ENCODE peak calls at places on chromosomes 11 and 22, in nine cellular contexts. One of them, this sample, is unnamed.

GRCh38 chr22:25068701-25069100 is 116.2 kb downstream of the KIAA1671 start:
- DNase-seq in sigmoid colon: no peak
- DNase-seq in spleen: peak
- DNase-seq in GM06990: no peak
- DNase-seq in CD8-positive, alpha-beta T cell: no peak
- DNase-seq in A549: no peak
- DNase-seq in H1: no peak
- DNase-seq in cardiac muscle cell: no peak
- DNase-seq in H9: no peak
- DNase-seq in this sample: no peak

GRCh38 chr22:46068908-46069481 is 81.3 kb upstream of the PPARA start:
- DNase-seq in H1: no peak
- DNase-seq in A549: no peak
- DNase-seq in spleen: peak
- DNase-seq in GM06990: no peak
- DNase-seq in CD8-positive, alpha-beta T cell: no peak
- DNase-seq in cardiac muscle cell: no peak
- DNase-seq in sigmoid colon: peak
- DNase-seq in H9: no peak
- DNase-seq in this sample: no peak

GRCh38 chr11:105168457-105168856 is 28.9 kb upstream of the CARD18 start:
- DNase-seq in H1: no peak
- DNase-seq in sigmoid colon: no peak
- DNase-seq in A549: no peak
- DNase-seq in GM06990: no peak
- DNase-seq in cardiac muscle cell: no peak
- DNase-seq in CD8-positive, alpha-beta T cell: no peak
- DNase-seq in spleen: no peak
- DNase-seq in H9: no peak
- DNase-seq in this sample: no peak

GRCh38 chr11:45859661-45860140 is 12.4 kb downstream of the CRY2 start:
- DNase-seq in H9: peak
- DNase-seq in sigmoid colon: peak
- DNase-seq in H1: no peak
- DNase-seq in GM06990: no peak
- DNase-seq in A549: no peak
- DNase-seq in spleen: peak
- DNase-seq in CD8-positive, alpha-beta T cell: no peak
- DNase-seq in cardiac muscle cell: peak
- DNase-seq in this sample: no peak

GRCh38 chr11:44178381-44178780 is 82.9 kb downstream of the EXT2 start:
- DNase-seq in H1: no peak
- DNase-seq in GM06990: no peak
- DNase-seq in H9: no peak
- DNase-seq in CD8-positive, alpha-beta T cell: no peak
- DNase-seq in spleen: no peak
- DNase-seq in A549: no peak
- DNase-seq in cardiac muscle cell: peak
- DNase-seq in sigmoid colon: no peak
- DNase-seq in this sample: no peak

GRCh38 chr11:62427630-62428233 is 8.9 kb downstream of the SCGB1A1 start:
- DNase-seq in H9: no peak
- DNase-seq in sigmoid colon: no peak
- DNase-seq in A549: no peak
- DNase-seq in CD8-positive, alpha-beta T cell: no peak
- DNase-seq in cardiac muscle cell: no peak
- DNase-seq in spleen: no peak
- DNase-seq in GM06990: peak
- DNase-seq in H1: no peak
- DNase-seq in this sample: no peak

GRCh38 chr22:27543460-27543859 is 258.1 kb downstream of the MN1 start:
- DNase-seq in GM06990: no peak
- DNase-seq in cardiac muscle cell: no peak
- DNase-seq in sigmoid colon: no peak
- DNase-seq in H1: no peak
- DNase-seq in spleen: no peak
- DNase-seq in H9: no peak
- DNase-seq in CD8-positive, alpha-beta T cell: no peak
- DNase-seq in A549: no peak
- DNase-seq in this sample: no peak

GRCh38 chr22:50456466-50457234 is 18.2 kb downstream of the SBF1 start:
- DNase-seq in H1: no peak
- DNase-seq in cardiac muscle cell: no peak
- DNase-seq in spleen: no peak
- DNase-seq in H9: peak
- DNase-seq in sigmoid colon: no peak
- DNase-seq in A549: no peak
- DNase-seq in CD8-positive, alpha-beta T cell: no peak
- DNase-seq in GM06990: no peak
- DNase-seq in this sample: no peak

GRCh38 chr11:12746593-12747097 is 72.4 kb downstream of the TEAD1 start:
- DNase-seq in A549: no peak
- DNase-seq in H9: peak
- DNase-seq in H1: peak
- DNase-seq in CD8-positive, alpha-beta T cell: no peak
- DNase-seq in cardiac muscle cell: peak
- DNase-seq in GM06990: no peak
- DNase-seq in spleen: no peak
- DNase-seq in sigmoid colon: peak
- DNase-seq in this sample: peak

GRCh38 chr11:67499808-67500793 is 5.1 kb downstream of the PITPNM1 start:
- DNase-seq in H9: no peak
- DNase-seq in H1: peak
- DNase-seq in sigmoid colon: no peak
- DNase-seq in CD8-positive, alpha-beta T cell: no peak
- DNase-seq in spleen: peak
- DNase-seq in A549: no peak
- DNase-seq in cardiac muscle cell: no peak
- DNase-seq in GM06990: no peak
- DNase-seq in this sample: no peak

GRCh38 chr11:72278911-72279310 is 34.9 kb upstream of the PHOX2A start:
- DNase-seq in CD8-positive, alpha-beta T cell: no peak
- DNase-seq in GM06990: no peak
- DNase-seq in H1: no peak
- DNase-seq in sigmoid colon: no peak
- DNase-seq in spleen: no peak
- DNase-seq in A549: no peak
- DNase-seq in cardiac muscle cell: no peak
- DNase-seq in H9: no peak
- DNase-seq in this sample: no peak

GRCh38 chr11:45921561-45922424 is 663 bp upstream of the LARGE2 start:
- DNase-seq in A549: no peak
- DNase-seq in cardiac muscle cell: peak
- DNase-seq in spleen: no peak
- DNase-seq in GM06990: no peak
- DNase-seq in CD8-positive, alpha-beta T cell: no peak
- DNase-seq in H1: peak
- DNase-seq in sigmoid colon: peak
- DNase-seq in H9: peak
- DNase-seq in this sample: no peak

GRCh38 chr11:71986131-71986530 is 12.6 kb upstream of the IL18BP start:
- DNase-seq in CD8-positive, alpha-beta T cell: no peak
- DNase-seq in spleen: no peak
- DNase-seq in A549: no peak
- DNase-seq in GM06990: no peak
- DNase-seq in H9: no peak
- DNase-seq in sigmoid colon: no peak
- DNase-seq in H1: no peak
- DNase-seq in cardiac muscle cell: no peak
- DNase-seq in this sample: no peak

GRCh38 chr11:6315811-6316425 is 4.4 kb downstream of the CAVIN3 start:
- DNase-seq in GM06990: no peak
- DNase-seq in H9: peak
- DNase-seq in spleen: peak
- DNase-seq in sigmoid colon: peak
- DNase-seq in H1: peak
- DNase-seq in cardiac muscle cell: peak
- DNase-seq in A549: peak
- DNase-seq in CD8-positive, alpha-beta T cell: no peak
- DNase-seq in this sample: peak

GRCh38 chr22:40040927-40041326 is 46.2 kb downstream of the FAM83F start:
- DNase-seq in spleen: no peak
- DNase-seq in H1: no peak
- DNase-seq in sigmoid colon: peak
- DNase-seq in GM06990: no peak
- DNase-seq in A549: no peak
- DNase-seq in H9: no peak
- DNase-seq in CD8-positive, alpha-beta T cell: no peak
- DNase-seq in cardiac muscle cell: peak
- DNase-seq in this sample: no peak

GRCh38 chr11:61889831-61890230 is 1.5 kb downstream of the FADS3 start:
- DNase-seq in cardiac muscle cell: no peak
- DNase-seq in GM06990: no peak
- DNase-seq in H9: no peak
- DNase-seq in CD8-positive, alpha-beta T cell: no peak
- DNase-seq in sigmoid colon: no peak
- DNase-seq in H1: no peak
- DNase-seq in A549: no peak
- DNase-seq in spleen: no peak
- DNase-seq in this sample: no peak

GRCh38 chr11:61529537-61530225 is 21.1 kb downstream of the LRRC10B start:
- DNase-seq in CD8-positive, alpha-beta T cell: no peak
- DNase-seq in sigmoid colon: no peak
- DNase-seq in GM06990: no peak
- DNase-seq in A549: no peak
- DNase-seq in H1: no peak
- DNase-seq in cardiac muscle cell: no peak
- DNase-seq in H9: no peak
- DNase-seq in spleen: no peak
- DNase-seq in this sample: no peak

GRCh38 chr22:44859641-44860040 is 107.3 kb downstream of the ARHGAP8 start:
- DNase-seq in H1: no peak
- DNase-seq in spleen: no peak
- DNase-seq in A549: no peak
- DNase-seq in cardiac muscle cell: no peak
- DNase-seq in sigmoid colon: no peak
- DNase-seq in H9: no peak
- DNase-seq in CD8-positive, alpha-beta T cell: no peak
- DNase-seq in GM06990: no peak
- DNase-seq in this sample: no peak

GRCh38 chr11:8109675-8110074 is 28.7 kb downstream of the TUB start:
- DNase-seq in H1: no peak
- DNase-seq in spleen: no peak
- DNase-seq in GM06990: no peak
- DNase-seq in A549: no peak
- DNase-seq in cardiac muscle cell: no peak
- DNase-seq in sigmoid colon: no peak
- DNase-seq in H9: no peak
- DNase-seq in CD8-positive, alpha-beta T cell: no peak
- DNase-seq in this sample: no peak

GRCh38 chr11:68963779-68964178 is 17.0 kb downstream of the MRGPRD start:
- DNase-seq in CD8-positive, alpha-beta T cell: no peak
- DNase-seq in spleen: no peak
- DNase-seq in H9: peak
- DNase-seq in sigmoid colon: peak
- DNase-seq in A549: no peak
- DNase-seq in GM06990: no peak
- DNase-seq in cardiac muscle cell: no peak
- DNase-seq in H1: no peak
- DNase-seq in this sample: no peak

GRCh38 chr11:113281052-113281725 is 33.2 kb upstream of the TTC12 start:
- DNase-seq in H1: no peak
- DNase-seq in cardiac muscle cell: no peak
- DNase-seq in CD8-positive, alpha-beta T cell: no peak
- DNase-seq in H9: no peak
- DNase-seq in A549: no peak
- DNase-seq in spleen: no peak
- DNase-seq in sigmoid colon: no peak
- DNase-seq in GM06990: no peak
- DNase-seq in this sample: no peak

GRCh38 chr11:102012946-102013345 is 34.3 kb upstream of the CFAP300 start:
- DNase-seq in CD8-positive, alpha-beta T cell: no peak
- DNase-seq in H9: no peak
- DNase-seq in cardiac muscle cell: no peak
- DNase-seq in A549: no peak
- DNase-seq in sigmoid colon: no peak
- DNase-seq in H1: no peak
- DNase-seq in spleen: no peak
- DNase-seq in GM06990: no peak
- DNase-seq in this sample: no peak

GRCh38 chr11:70568504-70569172 is 170.3 kb downstream of the CTTN start:
- DNase-seq in A549: no peak
- DNase-seq in H1: peak
- DNase-seq in GM06990: no peak
- DNase-seq in sigmoid colon: no peak
- DNase-seq in CD8-positive, alpha-beta T cell: no peak
- DNase-seq in spleen: peak
- DNase-seq in cardiac muscle cell: peak
- DNase-seq in H9: peak
- DNase-seq in this sample: peak
- TF ChIP-seq CTCF in A549: no peak
- TF ChIP-seq CTCF in H1: peak
- TF ChIP-seq CTCF in GM06990: no peak
- TF ChIP-seq CTCF in sigmoid colon: no peak
- TF ChIP-seq CTCF in CD8-positive, alpha-beta T cell: no peak
- TF ChIP-seq CTCF in spleen: no peak
- TF ChIP-seq CTCF in cardiac muscle cell: peak
- TF ChIP-seq CTCF in H9: peak
- TF ChIP-seq CTCF in this sample: no peak

DNA sequence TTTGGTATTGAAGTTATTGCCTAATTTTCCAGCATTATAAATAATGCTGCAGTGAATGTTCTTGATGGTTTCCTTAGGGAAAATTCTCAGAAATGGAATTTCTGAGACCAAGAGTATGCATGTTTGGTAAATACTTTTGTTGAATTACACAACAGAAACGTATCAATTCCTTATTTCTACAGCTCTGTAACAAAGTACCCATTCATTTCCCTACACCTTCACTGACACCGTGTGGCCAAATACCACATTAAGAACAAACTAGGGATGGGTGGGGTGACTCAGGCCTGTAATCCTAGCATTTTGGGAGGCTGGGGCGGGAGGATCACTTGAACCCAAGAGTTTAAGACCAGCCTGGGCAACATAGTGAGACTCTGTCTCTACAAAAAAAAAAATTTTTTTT is 21.8 kb downstream of the MCAM start:
- DNase-seq in A549: no peak
- DNase-seq in spleen: no peak
- DNase-seq in cardiac muscle cell: no peak
- DNase-seq in GM06990: no peak
- DNase-seq in H1: no peak
- DNase-seq in CD8-positive, alpha-beta T cell: no peak
- DNase-seq in H9: no peak
- DNase-seq in sigmoid colon: no peak
- DNase-seq in this sample: no peak
- TF ChIP-seq CTCF in A549: no peak
- TF ChIP-seq CTCF in spleen: no peak
- TF ChIP-seq CTCF in cardiac muscle cell: no peak
- TF ChIP-seq CTCF in GM06990: peak
- TF ChIP-seq CTCF in H1: no peak
- TF ChIP-seq CTCF in CD8-positive, alpha-beta T cell: no peak
- TF ChIP-seq CTCF in H9: peak
- TF ChIP-seq CTCF in sigmoid colon: no peak
- TF ChIP-seq CTCF in this sample: no peak

GRCh38 chr11:975824-976223 is 50.2 kb downstream of the AP2A2 start:
- DNase-seq in H1: peak
- DNase-seq in H9: peak
- DNase-seq in sigmoid colon: no peak
- DNase-seq in A549: peak
- DNase-seq in cardiac muscle cell: peak
- DNase-seq in GM06990: no peak
- DNase-seq in CD8-positive, alpha-beta T cell: no peak
- DNase-seq in spleen: peak
- DNase-seq in this sample: peak
- TF ChIP-seq CTCF in H1: peak
- TF ChIP-seq CTCF in H9: peak
- TF ChIP-seq CTCF in sigmoid colon: no peak
- TF ChIP-seq CTCF in A549: peak
- TF ChIP-seq CTCF in cardiac muscle cell: peak
- TF ChIP-seq CTCF in GM06990: peak
- TF ChIP-seq CTCF in CD8-positive, alpha-beta T cell: no peak
- TF ChIP-seq CTCF in spleen: no peak
- TF ChIP-seq CTCF in this sample: no peak

GRCh38 chr11:99117603-99118002 is 96.9 kb downstream of the CNTN5 start:
- DNase-seq in cardiac muscle cell: no peak
- DNase-seq in sigmoid colon: no peak
- DNase-seq in A549: no peak
- DNase-seq in H9: no peak
- DNase-seq in spleen: no peak
- DNase-seq in GM06990: no peak
- DNase-seq in H1: no peak
- DNase-seq in CD8-positive, alpha-beta T cell: no peak
- DNase-seq in this sample: no peak
- TF ChIP-seq CTCF in cardiac muscle cell: no peak
- TF ChIP-seq CTCF in sigmoid colon: no peak
- TF ChIP-seq CTCF in A549: no peak
- TF ChIP-seq CTCF in H9: peak
- TF ChIP-seq CTCF in spleen: no peak
- TF ChIP-seq CTCF in GM06990: no peak
- TF ChIP-seq CTCF in H1: peak
- TF ChIP-seq CTCF in CD8-positive, alpha-beta T cell: no peak
- TF ChIP-seq CTCF in this sample: no peak

This sample was measured in endothelial cell.